ENCODE peak calls at places on chromosome 13, in seven cellular contexts. One of them, this sample, is unnamed.

GRCh38 chr13:24716011-24716410 is 35.8 kb downstream of the ATP12A start:
- DNase-seq in hepatocyte: no peak
- DNase-seq in fibroblast of the aortic adventitia: no peak
- DNase-seq in heart right ventricle: no peak
- DNase-seq in HCT116: no peak
- DNase-seq in GM20000: no peak
- DNase-seq in RWPE1: no peak
- DNase-seq in this sample: no peak

GRCh38 chr13:44609137-44609536 is 33.0 kb upstream of the TSC22D1 start:
- DNase-seq in RWPE1: no peak
- DNase-seq in heart right ventricle: no peak
- DNase-seq in GM20000: no peak
- DNase-seq in HCT116: no peak
- DNase-seq in hepatocyte: no peak
- DNase-seq in fibroblast of the aortic adventitia: no peak
- DNase-seq in this sample: no peak

GRCh38 chr13:95391785-95392184 is 90.5 kb upstream of the ABCC4 start:
- DNase-seq in RWPE1: no peak
- DNase-seq in hepatocyte: no peak
- DNase-seq in HCT116: no peak
- DNase-seq in fibroblast of the aortic adventitia: no peak
- DNase-seq in GM20000: no peak
- DNase-seq in heart right ventricle: no peak
- DNase-seq in this sample: no peak

GRCh38 chr13:49627831-49628652 is at the start of gene ARL11:
- DNase-seq in hepatocyte: peak; percentile 31
- DNase-seq in HCT116: no peak
- DNase-seq in GM20000: peak; percentile 86
- DNase-seq in heart right ventricle: peak; percentile 43
- DNase-seq in RWPE1: peak; percentile 8
- DNase-seq in fibroblast of the aortic adventitia: no peak
- DNase-seq in this sample: no peak

GRCh38 chr13:76745246-76746200 is 140.7 kb downstream of the KCTD12 start:
- DNase-seq in GM20000: peak; percentile 22
- DNase-seq in heart right ventricle: no peak
- DNase-seq in hepatocyte: no peak
- DNase-seq in fibroblast of the aortic adventitia: peak; percentile 45
- DNase-seq in HCT116: no peak
- DNase-seq in RWPE1: no peak
- DNase-seq in this sample: no peak

GRCh38 chr13:51643882-51644281 is 59.6 kb downstream of the WDFY2 start:
- DNase-seq in RWPE1: peak; percentile 73
- DNase-seq in fibroblast of the aortic adventitia: peak; percentile 90
- DNase-seq in HCT116: peak; percentile 68
- DNase-seq in heart right ventricle: no peak
- DNase-seq in hepatocyte: no peak
- DNase-seq in GM20000: no peak
- DNase-seq in this sample: no peak

GRCh38 chr13:74761794-74762193 is 627.6 kb upstream of the KLF12 start:
- DNase-seq in fibroblast of the aortic adventitia: peak; percentile 96
- DNase-seq in HCT116: no peak
- DNase-seq in heart right ventricle: no peak
- DNase-seq in GM20000: no peak
- DNase-seq in hepatocyte: no peak
- DNase-seq in RWPE1: no peak
- DNase-seq in this sample: no peak

GRCh38 chr13:80157261-80157942 is 183.5 kb downstream of the SPRY2 start:
- DNase-seq in fibroblast of the aortic adventitia: peak; percentile 80
- DNase-seq in GM20000: no peak
- DNase-seq in heart right ventricle: no peak
- DNase-seq in HCT116: no peak
- DNase-seq in RWPE1: no peak
- DNase-seq in hepatocyte: no peak
- DNase-seq in this sample: no peak

GRCh38 chr13:34682406-34682805 is 259.7 kb upstream of the NBEA start:
- DNase-seq in GM20000: no peak
- DNase-seq in HCT116: no peak
- DNase-seq in RWPE1: no peak
- DNase-seq in hepatocyte: no peak
- DNase-seq in fibroblast of the aortic adventitia: no peak
- DNase-seq in heart right ventricle: no peak
- DNase-seq in this sample: no peak

GRCh38 chr13:75136151-75136550 is 345.8 kb downstream of the TBC1D4 start:
- DNase-seq in HCT116: no peak
- DNase-seq in GM20000: no peak
- DNase-seq in RWPE1: no peak
- DNase-seq in heart right ventricle: no peak
- DNase-seq in hepatocyte: no peak
- DNase-seq in fibroblast of the aortic adventitia: no peak
- DNase-seq in this sample: no peak

GRCh38 chr13:114123448-114123847 is 9.0 kb downstream of the RASA3 start:
- DNase-seq in RWPE1: no peak
- DNase-seq in fibroblast of the aortic adventitia: no peak
- DNase-seq in heart right ventricle: no peak
- DNase-seq in HCT116: no peak
- DNase-seq in hepatocyte: no peak
- DNase-seq in GM20000: no peak
- DNase-seq in this sample: no peak

GRCh38 chr13:86737334-86737932 is 933.7 kb upstream of the SLITRK5 start:
- DNase-seq in GM20000: no peak
- DNase-seq in heart right ventricle: no peak
- DNase-seq in hepatocyte: no peak
- DNase-seq in HCT116: no peak
- DNase-seq in RWPE1: no peak
- DNase-seq in fibroblast of the aortic adventitia: no peak
- DNase-seq in this sample: no peak

DNA sequence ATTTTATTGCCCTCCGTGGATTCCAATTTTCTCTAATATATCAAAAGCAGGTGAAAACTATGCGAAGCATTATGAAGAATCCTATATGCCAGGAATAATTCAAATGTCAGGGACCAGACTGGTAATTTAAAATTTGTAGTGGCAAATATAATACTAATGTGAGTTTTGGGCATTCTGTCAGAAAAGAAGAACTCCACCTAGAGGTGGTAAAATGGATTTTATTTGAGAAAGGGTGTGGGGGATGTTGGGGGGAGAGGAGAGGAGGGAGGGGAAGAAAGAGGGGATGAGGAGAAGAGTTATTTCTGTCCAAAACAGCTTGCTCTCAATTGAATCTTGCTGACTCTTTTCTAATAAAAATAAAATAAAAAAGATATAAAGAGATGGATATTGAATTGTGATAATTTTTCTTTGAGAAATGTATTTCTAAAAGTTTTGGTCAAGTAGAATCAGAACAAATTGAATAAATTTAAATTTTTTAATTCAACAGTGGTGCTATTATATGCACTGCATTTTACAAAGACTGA is 929.3 kb upstream of the SLITRK5 start:
- DNase-seq in heart right ventricle: no peak
- DNase-seq in fibroblast of the aortic adventitia: no peak
- DNase-seq in GM20000: no peak
- DNase-seq in hepatocyte: no peak
- DNase-seq in RWPE1: no peak
- DNase-seq in HCT116: no peak
- DNase-seq in this sample: no peak
- TF ChIP-seq CTCF in heart right ventricle: no peak
- TF ChIP-seq CTCF in fibroblast of the aortic adventitia: no peak
- TF ChIP-seq CTCF in GM20000: no peak
- TF ChIP-seq CTCF in hepatocyte: no peak
- TF ChIP-seq CTCF in RWPE1: no peak
- TF ChIP-seq CTCF in HCT116: no peak
- TF ChIP-seq CTCF in this sample: no peak

GRCh38 chr13:111546921-111547675 is 226.7 kb downstream of the TEX29 start:
- DNase-seq in RWPE1: no peak
- DNase-seq in HCT116: no peak
- DNase-seq in fibroblast of the aortic adventitia: no peak
- DNase-seq in heart right ventricle: no peak
- DNase-seq in hepatocyte: no peak
- DNase-seq in GM20000: no peak
- DNase-seq in this sample: no peak

GRCh38 chr13:111548805-111549204 is 228.4 kb downstream of the TEX29 start:
- DNase-seq in hepatocyte: no peak
- DNase-seq in heart right ventricle: no peak
- DNase-seq in fibroblast of the aortic adventitia: no peak
- DNase-seq in RWPE1: no peak
- DNase-seq in HCT116: no peak
- DNase-seq in GM20000: no peak
- DNase-seq in this sample: no peak

GRCh38 chr13:111549464-111549863 is 229.0 kb downstream of the TEX29 start:
- DNase-seq in heart right ventricle: no peak
- DNase-seq in GM20000: no peak
- DNase-seq in RWPE1: no peak
- DNase-seq in fibroblast of the aortic adventitia: no peak
- DNase-seq in HCT116: no peak
- DNase-seq in hepatocyte: no peak
- DNase-seq in this sample: no peak

GRCh38 chr13:111547726-111548273 is 227.4 kb downstream of the TEX29 start:
- DNase-seq in RWPE1: no peak
- DNase-seq in HCT116: no peak
- DNase-seq in heart right ventricle: no peak
- DNase-seq in fibroblast of the aortic adventitia: no peak
- DNase-seq in GM20000: no peak
- DNase-seq in hepatocyte: no peak
- DNase-seq in this sample: no peak

GRCh38 chr13:111548301-111548700 is 227.9 kb downstream of the TEX29 start:
- DNase-seq in hepatocyte: no peak
- DNase-seq in RWPE1: no peak
- DNase-seq in GM20000: no peak
- DNase-seq in HCT116: no peak
- DNase-seq in heart right ventricle: no peak
- DNase-seq in fibroblast of the aortic adventitia: no peak
- DNase-seq in this sample: no peak
- TF ChIP-seq CTCF in hepatocyte: no peak
- TF ChIP-seq CTCF in RWPE1: no peak
- TF ChIP-seq CTCF in GM20000: no peak
- TF ChIP-seq CTCF in HCT116: no peak
- TF ChIP-seq CTCF in heart right ventricle: no peak
- TF ChIP-seq CTCF in fibroblast of the aortic adventitia: no peak
- TF ChIP-seq CTCF in this sample: no peak

GRCh38 chr13:91311491-91311890 is 36.0 kb upstream of the MIR17HG start:
- DNase-seq in heart right ventricle: no peak
- DNase-seq in HCT116: no peak
- DNase-seq in hepatocyte: no peak
- DNase-seq in RWPE1: no peak
- DNase-seq in GM20000: no peak
- DNase-seq in fibroblast of the aortic adventitia: no peak
- DNase-seq in this sample: no peak
- TF ChIP-seq CTCF in heart right ventricle: no peak
- TF ChIP-seq CTCF in HCT116: no peak
- TF ChIP-seq CTCF in hepatocyte: no peak
- TF ChIP-seq CTCF in RWPE1: no peak
- TF ChIP-seq CTCF in GM20000: no peak
- TF ChIP-seq CTCF in fibroblast of the aortic adventitia: no peak
- TF ChIP-seq CTCF in this sample: no peak

GRCh38 chr13:113004126-113004525 is 35.1 kb downstream of the MCF2L start:
- DNase-seq in fibroblast of the aortic adventitia: no peak
- DNase-seq in hepatocyte: no peak
- DNase-seq in HCT116: no peak
- DNase-seq in heart right ventricle: no peak
- DNase-seq in GM20000: no peak
- DNase-seq in RWPE1: no peak
- DNase-seq in this sample: no peak

GRCh38 chr13:113002891-113003290 is 33.9 kb downstream of the MCF2L start:
- DNase-seq in hepatocyte: no peak
- DNase-seq in RWPE1: no peak
- DNase-seq in heart right ventricle: no peak
- DNase-seq in fibroblast of the aortic adventitia: no peak
- DNase-seq in GM20000: no peak
- DNase-seq in HCT116: no peak
- DNase-seq in this sample: no peak

GRCh38 chr13:113000575-113000974 is 31.6 kb downstream of the MCF2L start:
- DNase-seq in RWPE1: no peak
- DNase-seq in GM20000: no peak
- DNase-seq in heart right ventricle: no peak
- DNase-seq in HCT116: no peak
- DNase-seq in hepatocyte: no peak
- DNase-seq in fibroblast of the aortic adventitia: no peak
- DNase-seq in this sample: no peak

GRCh38 chr13:113001251-113002140 is 32.5 kb downstream of the MCF2L start:
- DNase-seq in HCT116: no peak
- DNase-seq in GM20000: no peak
- DNase-seq in fibroblast of the aortic adventitia: no peak
- DNase-seq in hepatocyte: peak; percentile 83
- DNase-seq in RWPE1: no peak
- DNase-seq in heart right ventricle: no peak
- DNase-seq in this sample: no peak

GRCh38 chr13:113002206-113002821 is 33.3 kb downstream of the MCF2L start:
- DNase-seq in RWPE1: no peak
- DNase-seq in fibroblast of the aortic adventitia: no peak
- DNase-seq in heart right ventricle: no peak
- DNase-seq in HCT116: no peak
- DNase-seq in hepatocyte: peak; percentile 60
- DNase-seq in GM20000: no peak
- DNase-seq in this sample: no peak
- TF ChIP-seq CTCF in RWPE1: no peak
- TF ChIP-seq CTCF in fibroblast of the aortic adventitia: peak; percentile 28
- TF ChIP-seq CTCF in heart right ventricle: peak; percentile 32
- TF ChIP-seq CTCF in HCT116: no peak
- TF ChIP-seq CTCF in hepatocyte: peak; percentile 45
- TF ChIP-seq CTCF in GM20000: no peak
- TF ChIP-seq CTCF in this sample: no peak

GRCh38 chr13:91158015-91158390 is 189.5 kb upstream of the MIR17HG start:
- DNase-seq in hepatocyte: no peak
- DNase-seq in HCT116: no peak
- DNase-seq in RWPE1: no peak
- DNase-seq in GM20000: no peak
- DNase-seq in heart right ventricle: no peak
- DNase-seq in fibroblast of the aortic adventitia: no peak
- DNase-seq in this sample: no peak
- TF ChIP-seq CTCF in hepatocyte: peak; percentile 38
- TF ChIP-seq CTCF in HCT116: no peak
- TF ChIP-seq CTCF in RWPE1: no peak
- TF ChIP-seq CTCF in GM20000: no peak
- TF ChIP-seq CTCF in heart right ventricle: no peak
- TF ChIP-seq CTCF in fibroblast of the aortic adventitia: no peak
- TF ChIP-seq CTCF in this sample: no peak

GRCh38 chr13:66200555-66200954 is 1029.6 kb downstream of the PCDH9 start:
- DNase-seq in hepatocyte: no peak
- DNase-seq in heart right ventricle: no peak
- DNase-seq in HCT116: no peak
- DNase-seq in RWPE1: no peak
- DNase-seq in fibroblast of the aortic adventitia: peak; percentile 13
- DNase-seq in GM20000: no peak
- DNase-seq in this sample: no peak
- TF ChIP-seq CTCF in hepatocyte: peak; percentile 4
- TF ChIP-seq CTCF in heart right ventricle: no peak
- TF ChIP-seq CTCF in HCT116: no peak
- TF ChIP-seq CTCF in RWPE1: no peak
- TF ChIP-seq CTCF in fibroblast of the aortic adventitia: peak; percentile 15
- TF ChIP-seq CTCF in GM20000: no peak
- TF ChIP-seq CTCF in this sample: no peak

GRCh38 chr13:27171244-27171829 is at the start of gene USP12:
- DNase-seq in hepatocyte: peak; percentile 81
- DNase-seq in GM20000: peak; percentile 65
- DNase-seq in RWPE1: no peak
- DNase-seq in HCT116: no peak
- DNase-seq in fibroblast of the aortic adventitia: no peak
- DNase-seq in heart right ventricle: peak; percentile 24
- DNase-seq in this sample: no peak
- TF ChIP-seq CTCF in hepatocyte: peak; percentile 19
- TF ChIP-seq CTCF in GM20000: peak; percentile 33
- TF ChIP-seq CTCF in RWPE1: no peak
- TF ChIP-seq CTCF in HCT116: no peak
- TF ChIP-seq CTCF in fibroblast of the aortic adventitia: peak; percentile 20
- TF ChIP-seq CTCF in heart right ventricle: no peak
- TF ChIP-seq CTCF in this sample: no peak